ENCODE peak calls at places on chromosomes 5 and 9, in ten cellular contexts. R is endodermal cell, I is AG04450, T is adrenal gland, D is natural killer cell, G is neural crest cell, N is lower leg skin, S is cardiac muscle cell, K is epithelial cell of esophagus, L is lower lobe of right lung. P is an unnamed sample.

GRCh38 chr5:6029811-6030271 is 348.5 kb downstream of the MED10 start:
- DNase-seq in R (no peak), I (no peak), T (no peak), D (no peak), G (no peak), N (peak; percentile 12), S (no peak), K (no peak), L (no peak), P (no peak)

GRCh38 chr5:111227226-111227782 is 3.1 kb downstream of the CAMK4 start:
- DNase-seq in R (no peak), I (no peak), T (no peak), D (no peak), G (no peak), N (no peak), S (no peak), K (no peak), L (no peak), P (no peak)

GRCh38 chr9:87179556-87180340 is 232.4 kb upstream of the GAS1 start:
- DNase-seq in R (no peak), I (no peak), T (no peak), D (no peak), G (no peak), N (no peak), S (no peak), K (peak; percentile 80), L (no peak), P (no peak)

GRCh38 chr9:72474676-72475075 is 46.7 kb upstream of the TMC1 start:
- DNase-seq in R (no peak), I (peak; percentile 54), T (no peak), D (no peak), G (no peak), N (no peak), S (no peak), K (no peak), L (no peak), P (no peak)

GRCh38 chr5:130135506-130135905 is 231.2 kb downstream of the CHSY3 start:
- DNase-seq in R (no peak), I (no peak), T (no peak), D (no peak), G (no peak), N (no peak), S (peak; percentile 85), K (peak; percentile 80), L (no peak), P (no peak)

GRCh38 chr5:67021522-67022316 is 174.9 kb downstream of the CD180 start:
- DNase-seq in R (no peak), I (no peak), T (no peak), D (no peak), G (no peak), N (no peak), S (peak; percentile 61), K (peak; percentile 58), L (no peak), P (no peak)

GRCh38 chr9:29751220-29751619 is 2177.9 kb upstream of the C9orf72 start:
- DNase-seq in R (no peak), I (no peak), T (no peak), D (no peak), G (no peak), N (no peak), S (no peak), K (no peak), L (no peak), P (no peak)

GRCh38 chr5:78496373-78496772 is 136.0 kb downstream of the SCAMP1 start:
- DNase-seq in R (no peak), I (no peak), T (no peak), D (no peak), G (no peak), N (no peak), S (no peak), K (peak; percentile 71), L (no peak), P (no peak)

GRCh38 chr5:38922199-38922598 is 76.4 kb downstream of the OSMR start:
- DNase-seq in R (peak; percentile 82), I (peak; percentile 6), T (peak; percentile 73), D (peak; percentile 21), G (peak; percentile 55), N (no peak), S (peak; percentile 73), K (peak; percentile 67), L (peak; percentile 67), P (peak; percentile 63)

GRCh38 chr5:61386062-61386800 is 54.2 kb downstream of the ZSWIM6 start:
- DNase-seq in R (no peak), I (no peak), T (no peak), D (no peak), G (no peak), N (no peak), S (no peak), K (no peak), L (no peak), P (no peak)

GRCh38 chr5:172575816-172576215 is 65.2 kb upstream of the NEURL1B start:
- DNase-seq in R (no peak), I (no peak), T (no peak), D (no peak), G (no peak), N (no peak), S (no peak), K (no peak), L (no peak), P (no peak)

GRCh38 chr9:134814598-134815215 is 65.9 kb upstream of the FCN2 start:
- DNase-seq in R (no peak), I (no peak), T (no peak), D (no peak), G (no peak), N (no peak), S (no peak), K (no peak), L (no peak), P (no peak)

GRCh38 chr9:125683486-125683885 is 23.5 kb downstream of the MAPKAP1 start:
- DNase-seq in R (no peak), I (no peak), T (no peak), D (no peak), G (no peak), N (no peak), S (peak; percentile 57), K (peak; percentile 66), L (no peak), P (no peak)

GRCh38 chr5:154753792-154754191 is 1.4 kb upstream of the LARP1 start:
- DNase-seq in R (peak; percentile 51), I (peak; percentile 87), T (peak; percentile 92), D (no peak), G (no peak), N (peak; percentile 93), S (peak; percentile 96), K (peak; percentile 61), L (no peak), P (no peak)

GRCh38 chr5:88688242-88688959 is 194.6 kb downstream of the MEF2C start:
- DNase-seq in R (no peak), I (no peak), T (no peak), D (no peak), G (no peak), N (no peak), S (no peak), K (no peak), L (no peak), P (no peak)

GRCh38 chr5:96048763-96049162 is 87.1 kb upstream of the ELL2 start:
- DNase-seq in R (peak; percentile 78), I (no peak), T (no peak), D (no peak), G (no peak), N (no peak), S (peak; percentile 32), K (no peak), L (no peak), P (no peak)

GRCh38 chr5:154220625-154221024 is 30.1 kb downstream of the GALNT10 start:
- DNase-seq in R (no peak), I (no peak), T (peak; percentile 77), D (no peak), G (no peak), N (no peak), S (peak; percentile 47), K (peak; percentile 28), L (no peak), P (no peak)

GRCh38 chr5:129820-130219 is 37.9 kb downstream of the PLEKHG4B start:
- DNase-seq in R (no peak), I (peak; percentile 60), T (no peak), D (no peak), G (no peak), N (no peak), S (peak; percentile 15), K (no peak), L (no peak), P (no peak)

DNA sequence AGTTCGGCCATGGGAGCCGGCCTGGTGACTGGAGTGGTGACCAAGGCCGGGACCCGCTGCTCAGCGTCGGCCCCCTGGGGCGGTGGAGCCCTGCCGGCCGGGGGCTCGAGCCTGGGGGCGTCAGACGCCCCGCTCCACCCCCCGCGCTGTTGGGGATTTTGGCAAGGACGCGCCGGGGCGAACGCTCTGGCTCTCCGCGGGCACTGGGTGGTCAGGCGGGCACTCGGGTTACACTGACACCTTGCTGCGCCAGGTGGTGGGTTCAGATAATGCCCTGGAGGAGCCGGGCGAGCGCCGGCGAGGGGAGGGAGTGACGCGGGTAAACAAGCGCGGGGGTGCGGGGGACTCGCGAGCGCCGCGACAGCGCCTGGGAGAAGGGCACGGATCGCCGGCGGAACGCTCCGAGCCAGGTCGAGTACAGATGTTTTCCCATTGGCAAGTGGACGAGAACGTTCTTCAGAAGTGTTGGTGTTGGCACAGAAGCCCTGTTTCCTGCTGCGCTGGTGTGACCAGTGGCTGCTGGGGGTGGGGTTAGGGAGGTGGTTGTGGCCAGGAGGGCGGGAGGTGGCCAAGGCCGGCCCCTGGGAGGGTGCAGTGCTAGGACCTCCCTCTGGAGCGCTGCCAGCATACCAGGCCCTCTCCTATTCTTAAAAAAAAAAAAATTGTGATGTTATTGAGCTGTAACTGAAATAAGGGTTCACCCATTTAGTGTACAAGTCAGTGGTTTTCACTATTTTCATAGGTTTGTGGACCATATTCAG is 773 bp downstream of the SQSTM1 start:
- DNase-seq in R (peak; percentile 94), I (peak; percentile 75), T (peak; percentile 98), D (peak; percentile 91), G (peak; percentile 57), N (peak; percentile 99), S (peak; percentile 97), K (peak; percentile 95), L (peak; percentile 97), P (peak; percentile 94)
- TF ChIP-seq CTCF in R (peak; percentile 39), I (no peak), T (no peak), D (no peak), G (peak; percentile 3), N (no peak), S (no peak), K (no peak), L (no peak), P (no peak)

GRCh38 chr9:131276891-131277672 is 772 bp upstream of the FAM78A start:
- DNase-seq in R (no peak), I (no peak), T (no peak), D (peak; percentile 44), G (no peak), N (no peak), S (no peak), K (no peak), L (no peak), P (peak; percentile 80)
- TF ChIP-seq CTCF in R (no peak), I (no peak), T (no peak), D (no peak), G (no peak), N (no peak), S (no peak), K (no peak), L (no peak), P (peak; percentile 37)

GRCh38 chr5:82421119-82421518 is 143.0 kb upstream of the RPS23 start:
- DNase-seq in R (no peak), I (peak; percentile 61), T (no peak), D (no peak), G (no peak), N (no peak), S (peak; percentile 95), K (peak; percentile 92), L (no peak), P (no peak)
- TF ChIP-seq CTCF in R (peak; percentile 13), I (peak; percentile 37), T (no peak), D (no peak), G (no peak), N (no peak), S (peak; percentile 36), K (peak; percentile 26), L (no peak), P (no peak)

GRCh38 chr9:95193067-95193466 is 124.4 kb downstream of the FANCC start:
- DNase-seq in R (peak; percentile 68), I (no peak), T (no peak), D (no peak), G (no peak), N (no peak), S (no peak), K (no peak), L (no peak), P (no peak)
- TF ChIP-seq CTCF in R (peak; percentile 74), I (no peak), T (no peak), D (no peak), G (peak; percentile 26), N (no peak), S (no peak), K (no peak), L (no peak), P (no peak)